ENCODE peak calls at places on chromosomes 12 and 14, in four cellular contexts. One of them, this sample, is unnamed.

GRCh38 chr12:89098390-89099102 is 253.8 kb downstream of the DUSP6 start:
- DNase-seq in esophagus muscularis mucosa: no peak
- DNase-seq in tibial nerve: no peak
- DNase-seq in testis: peak
- DNase-seq in this sample: no peak

GRCh38 chr14:94144765-94145164 is 15.4 kb upstream of the IFI27L2 start:
- DNase-seq in esophagus muscularis mucosa: peak
- DNase-seq in tibial nerve: no peak
- DNase-seq in testis: no peak
- DNase-seq in this sample: no peak

GRCh38 chr12:57236224-57236924 is 6.9 kb downstream of the SHMT2 start:
- DNase-seq in esophagus muscularis mucosa: no peak
- DNase-seq in tibial nerve: no peak
- DNase-seq in testis: no peak
- DNase-seq in this sample: no peak

GRCh38 chr12:64010069-64010686 is 165.7 kb downstream of the SRGAP1 start:
- DNase-seq in esophagus muscularis mucosa: no peak
- DNase-seq in tibial nerve: no peak
- DNase-seq in testis: no peak
- DNase-seq in this sample: no peak

GRCh38 chr12:10959777-10960176 is 20.7 kb upstream of the TAS2R14 start:
- DNase-seq in esophagus muscularis mucosa: no peak
- DNase-seq in tibial nerve: no peak
- DNase-seq in testis: no peak
- DNase-seq in this sample: no peak

GRCh38 chr12:94208433-94208921 is 60.1 kb downstream of the PLXNC1 start:
- DNase-seq in esophagus muscularis mucosa: no peak
- DNase-seq in tibial nerve: no peak
- DNase-seq in testis: peak
- DNase-seq in this sample: peak

GRCh38 chr12:111467092-111467861 is 61.6 kb downstream of the SH2B3 start:
- DNase-seq in esophagus muscularis mucosa: no peak
- DNase-seq in tibial nerve: no peak
- DNase-seq in testis: no peak
- DNase-seq in this sample: no peak

GRCh38 chr14:21199611-21200570 is 44.0 kb upstream of the OR5AU1 start:
- DNase-seq in esophagus muscularis mucosa: no peak
- DNase-seq in tibial nerve: no peak
- DNase-seq in testis: no peak
- DNase-seq in this sample: no peak

GRCh38 chr12:65649126-65649525 is 175.2 kb upstream of the HMGA2 start:
- DNase-seq in esophagus muscularis mucosa: no peak
- DNase-seq in tibial nerve: no peak
- DNase-seq in testis: no peak
- DNase-seq in this sample: no peak

GRCh38 chr12:38907171-38907923 is 2.0 kb upstream of the CPNE8 start:
- DNase-seq in esophagus muscularis mucosa: no peak
- DNase-seq in tibial nerve: no peak
- DNase-seq in testis: no peak
- DNase-seq in this sample: no peak

GRCh38 chr12:52250048-52250990 is 17.3 kb downstream of the KRT7 start:
- DNase-seq in esophagus muscularis mucosa: no peak
- DNase-seq in tibial nerve: no peak
- DNase-seq in testis: no peak
- DNase-seq in this sample: no peak

GRCh38 chr12:124952801-124953200 is 36.1 kb downstream of the DHX37 start:
- DNase-seq in esophagus muscularis mucosa: no peak
- DNase-seq in tibial nerve: no peak
- DNase-seq in testis: no peak
- DNase-seq in this sample: no peak

DNA sequence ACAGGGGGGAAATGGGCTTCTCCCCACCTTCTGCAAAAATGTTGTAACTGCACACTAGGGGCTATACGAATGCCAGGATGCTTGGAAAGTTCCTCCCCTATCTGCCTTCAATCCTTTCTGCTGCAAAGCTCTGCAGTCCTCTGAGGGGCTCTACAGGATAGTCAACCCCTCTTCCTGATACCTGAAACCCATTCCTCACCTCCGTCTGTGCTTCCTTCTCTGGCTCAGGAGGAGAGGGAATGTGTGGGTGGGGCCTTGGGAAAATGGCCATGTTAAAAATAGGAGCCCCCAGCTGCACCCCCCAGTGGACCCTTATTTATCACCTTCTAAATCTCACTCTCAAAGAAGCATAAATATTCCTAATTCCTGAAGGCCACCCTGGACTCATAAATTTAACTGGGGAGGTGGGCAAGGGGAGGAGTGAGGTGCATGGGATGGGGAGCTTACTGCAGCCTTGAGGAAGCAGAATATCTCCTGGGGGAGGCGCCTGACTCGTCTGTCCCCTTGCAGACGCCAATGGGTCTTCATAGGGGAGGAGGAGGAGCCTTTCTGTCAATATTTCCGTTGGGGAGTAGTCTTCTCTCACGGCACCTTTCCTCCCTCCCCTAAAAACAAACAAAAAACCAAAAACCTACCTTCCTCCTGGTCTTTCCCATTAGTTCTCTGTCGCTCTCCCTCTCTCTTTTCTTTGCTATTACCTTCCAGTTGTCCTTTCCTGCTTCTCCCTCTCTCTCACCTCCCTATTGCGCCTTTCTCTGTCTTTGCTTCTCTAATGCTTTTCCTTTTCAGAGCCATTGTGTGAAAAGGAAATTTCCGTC is 6.3 kb downstream of the GPR84 start:
- DNase-seq in esophagus muscularis mucosa: no peak
- DNase-seq in tibial nerve: no peak
- DNase-seq in testis: no peak
- DNase-seq in this sample: no peak
- TF ChIP-seq POLR2A in esophagus muscularis mucosa: no peak
- TF ChIP-seq POLR2A in tibial nerve: no peak
- TF ChIP-seq POLR2A in testis: no peak
- TF ChIP-seq POLR2A in this sample: no peak

GRCh38 chr14:54902521-54903420 is at the start of gene GCH1:
- DNase-seq in esophagus muscularis mucosa: no peak
- DNase-seq in tibial nerve: no peak
- DNase-seq in testis: peak
- DNase-seq in this sample: peak
- TF ChIP-seq POLR2A in esophagus muscularis mucosa: peak
- TF ChIP-seq POLR2A in tibial nerve: peak
- TF ChIP-seq POLR2A in testis: peak
- TF ChIP-seq POLR2A in this sample: peak

GRCh38 chr12:68932701-68933563 is at the start of gene CPM:
- DNase-seq in esophagus muscularis mucosa: no peak
- DNase-seq in tibial nerve: peak
- DNase-seq in testis: peak
- DNase-seq in this sample: peak
- TF ChIP-seq POLR2A in esophagus muscularis mucosa: no peak
- TF ChIP-seq POLR2A in tibial nerve: peak
- TF ChIP-seq POLR2A in testis: peak
- TF ChIP-seq POLR2A in this sample: peak

DNA sequence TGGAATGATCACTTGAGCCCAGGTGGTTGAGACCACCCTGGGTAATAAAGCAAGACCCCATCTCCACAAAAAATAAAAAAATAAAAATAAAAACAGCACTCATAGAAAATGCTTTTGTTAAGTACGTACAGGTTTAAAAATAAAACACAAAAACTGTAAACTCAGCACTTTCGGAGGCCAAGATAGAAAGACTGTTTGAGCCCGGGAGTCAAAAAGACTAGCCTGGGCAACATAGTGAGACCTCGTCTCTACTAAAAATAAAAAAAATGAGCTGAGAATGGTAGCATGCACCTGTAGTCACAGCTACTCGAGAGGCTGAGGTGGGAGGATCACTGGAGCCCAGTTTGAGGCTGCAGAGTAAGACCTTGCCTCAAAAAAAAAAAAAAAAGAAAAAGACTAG is 7.5 kb downstream of the ATP6V1D start:
- DNase-seq in esophagus muscularis mucosa: no peak
- DNase-seq in tibial nerve: no peak
- DNase-seq in testis: no peak
- DNase-seq in this sample: no peak
- TF ChIP-seq POLR2A in esophagus muscularis mucosa: no peak
- TF ChIP-seq POLR2A in tibial nerve: no peak
- TF ChIP-seq POLR2A in testis: no peak
- TF ChIP-seq POLR2A in this sample: no peak

GRCh38 chr12:46187023-46187422 is 81.8 kb downstream of the SLC38A1 start:
- DNase-seq in esophagus muscularis mucosa: no peak
- DNase-seq in tibial nerve: peak
- DNase-seq in testis: no peak
- DNase-seq in this sample: peak
- TF ChIP-seq POLR2A in esophagus muscularis mucosa: no peak
- TF ChIP-seq POLR2A in tibial nerve: no peak
- TF ChIP-seq POLR2A in testis: no peak
- TF ChIP-seq POLR2A in this sample: no peak

GRCh38 chr12:105296116-105297095 is 34.1 kb upstream of the C12orf75 start:
- DNase-seq in esophagus muscularis mucosa: peak
- DNase-seq in tibial nerve: no peak
- DNase-seq in testis: no peak
- DNase-seq in this sample: no peak

GRCh38 chr12:105301696-105302095 is 28.8 kb upstream of the C12orf75 start:
- DNase-seq in esophagus muscularis mucosa: no peak
- DNase-seq in tibial nerve: no peak
- DNase-seq in testis: no peak
- DNase-seq in this sample: no peak

GRCh38 chr12:105294886-105295479 is 35.5 kb upstream of the C12orf75 start:
- DNase-seq in esophagus muscularis mucosa: no peak
- DNase-seq in tibial nerve: no peak
- DNase-seq in testis: no peak
- DNase-seq in this sample: no peak

DNA sequence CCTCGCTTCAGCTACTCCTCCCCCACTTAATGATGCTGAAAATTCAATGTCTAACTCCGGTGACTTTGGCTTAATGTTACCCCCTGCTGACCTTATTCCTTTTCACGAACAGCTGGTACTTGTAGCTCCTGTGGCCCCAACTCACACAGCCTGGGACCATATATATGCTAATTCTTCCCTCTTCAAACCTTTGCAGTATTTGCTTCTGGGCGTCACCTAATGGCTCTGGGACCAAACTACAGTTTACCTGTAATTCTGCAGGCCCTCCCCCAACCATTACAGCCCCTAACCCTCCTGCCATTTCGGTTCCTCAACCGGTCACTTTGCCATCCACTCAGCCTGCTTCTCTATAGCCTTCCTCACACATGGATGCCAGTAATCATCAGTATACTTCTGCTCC is 29.6 kb upstream of the C12orf75 start:
- DNase-seq in esophagus muscularis mucosa: no peak
- DNase-seq in tibial nerve: no peak
- DNase-seq in testis: no peak
- DNase-seq in this sample: no peak
- TF ChIP-seq POLR2A in esophagus muscularis mucosa: no peak
- TF ChIP-seq POLR2A in tibial nerve: no peak
- TF ChIP-seq POLR2A in testis: no peak
- TF ChIP-seq POLR2A in this sample: no peak

DNA sequence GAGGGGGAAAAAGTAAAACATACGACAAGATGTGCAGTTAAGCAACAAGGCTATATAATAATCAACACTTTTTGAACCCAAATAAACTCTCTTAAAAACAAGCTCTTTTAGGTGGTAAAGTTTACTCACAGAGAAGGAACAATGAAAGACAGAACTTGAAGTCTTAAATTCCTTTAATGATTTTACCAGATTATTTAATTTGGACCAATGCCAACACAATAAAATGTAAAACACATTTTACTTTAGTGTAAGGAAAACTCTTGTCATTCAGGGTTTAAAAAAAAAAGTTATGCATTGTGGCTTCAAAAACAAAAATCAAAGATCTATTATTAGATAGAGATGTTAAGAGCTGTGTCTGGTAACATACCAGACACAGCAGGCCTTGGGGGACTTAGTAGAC is 13.1 kb downstream of the TSPAN8 start:
- DNase-seq in esophagus muscularis mucosa: no peak
- DNase-seq in tibial nerve: no peak
- DNase-seq in testis: no peak
- DNase-seq in this sample: no peak
- TF ChIP-seq POLR2A in esophagus muscularis mucosa: no peak
- TF ChIP-seq POLR2A in tibial nerve: no peak
- TF ChIP-seq POLR2A in testis: no peak
- TF ChIP-seq POLR2A in this sample: no peak

GRCh38 chr12:31471823-31472222 is 119.1 kb downstream of the DENND5B start:
- DNase-seq in esophagus muscularis mucosa: no peak
- DNase-seq in tibial nerve: no peak
- DNase-seq in testis: no peak
- DNase-seq in this sample: no peak

GRCh38 chr12:31471061-31471460 is 119.9 kb downstream of the DENND5B start:
- DNase-seq in esophagus muscularis mucosa: no peak
- DNase-seq in tibial nerve: no peak
- DNase-seq in testis: no peak
- DNase-seq in this sample: no peak

GRCh38 chr12:31466768-31467167 is 124.2 kb downstream of the DENND5B start:
- DNase-seq in esophagus muscularis mucosa: no peak
- DNase-seq in tibial nerve: no peak
- DNase-seq in testis: no peak
- DNase-seq in this sample: no peak

GRCh38 chr12:31474751-31475150 is 116.2 kb downstream of the DENND5B start:
- DNase-seq in esophagus muscularis mucosa: no peak
- DNase-seq in tibial nerve: no peak
- DNase-seq in testis: no peak
- DNase-seq in this sample: no peak

DNA sequence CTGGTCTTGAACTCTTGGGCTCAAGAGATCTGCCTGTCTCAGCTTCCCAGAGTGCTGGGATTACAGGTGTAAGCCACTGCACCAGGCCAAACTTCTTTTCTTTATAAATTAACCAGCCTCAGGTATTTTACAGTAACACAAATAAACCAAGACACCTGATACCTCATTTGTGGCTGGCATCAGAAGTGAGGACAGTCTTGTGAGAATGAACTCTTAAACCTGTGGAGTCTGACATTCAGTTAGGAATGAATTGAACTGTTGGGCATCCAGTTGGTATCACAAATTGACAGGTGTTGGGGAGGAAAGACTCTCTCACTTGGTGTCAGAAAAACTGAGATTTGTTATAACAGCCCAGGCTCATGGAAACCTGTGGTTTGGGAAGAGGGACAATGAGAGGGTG is 120.5 kb downstream of the DENND5B start:
- DNase-seq in esophagus muscularis mucosa: no peak
- DNase-seq in tibial nerve: no peak
- DNase-seq in testis: no peak
- DNase-seq in this sample: no peak
- TF ChIP-seq POLR2A in esophagus muscularis mucosa: no peak
- TF ChIP-seq POLR2A in tibial nerve: no peak
- TF ChIP-seq POLR2A in testis: no peak
- TF ChIP-seq POLR2A in this sample: no peak

GRCh38 chr12:14364583-14365271 is 755 bp upstream of the ATF7IP start:
- DNase-seq in esophagus muscularis mucosa: no peak
- DNase-seq in tibial nerve: no peak
- DNase-seq in testis: no peak
- DNase-seq in this sample: no peak

GRCh38 chr12:14365294-14366210 is at the start of gene ATF7IP:
- DNase-seq in esophagus muscularis mucosa: peak
- DNase-seq in tibial nerve: peak
- DNase-seq in testis: peak
- DNase-seq in this sample: peak

GRCh38 chr12:14366211-14366762 is 805 bp downstream of the ATF7IP start:
- DNase-seq in esophagus muscularis mucosa: no peak
- DNase-seq in tibial nerve: no peak
- DNase-seq in testis: no peak
- DNase-seq in this sample: no peak

GRCh38 chr12:14369322-14369721 is 3.8 kb downstream of the ATF7IP start:
- DNase-seq in esophagus muscularis mucosa: no peak
- DNase-seq in tibial nerve: no peak
- DNase-seq in testis: no peak
- DNase-seq in this sample: no peak

GRCh38 chr12:14367097-14367661 is 1.7 kb downstream of the ATF7IP start:
- DNase-seq in esophagus muscularis mucosa: no peak
- DNase-seq in tibial nerve: no peak
- DNase-seq in testis: no peak
- DNase-seq in this sample: no peak
- TF ChIP-seq POLR2A in esophagus muscularis mucosa: no peak
- TF ChIP-seq POLR2A in tibial nerve: no peak
- TF ChIP-seq POLR2A in testis: no peak
- TF ChIP-seq POLR2A in this sample: no peak